ENCODE peak calls at places on chromosomes 16 and 17, in nine cellular contexts. M is A549, U is sigmoid colon, A is breast epithelium, I is ovary, E is lower lobe of right lung, O is ascending aorta, P is endodermal cell, L is AG04450. G is an unnamed sample.
A peak's percentile ranks its signal among the peaks of the same experiment; 100 is the strongest.

GRCh38 chr17:78706271-78706915 is 75.7 kb downstream of the CYTH1 start:
- DNase-seq in M (peak; percentile 73), U (no peak), A (no peak), I (no peak), E (no peak), O (no peak), P (peak; percentile 14), L (no peak), G (no peak)

GRCh38 chr17:17560975-17561374 is 30.5 kb downstream of the PEMT start:
- DNase-seq in M (no peak), U (no peak), A (no peak), I (no peak), E (no peak), O (no peak), P (no peak), L (no peak), G (no peak)

GRCh38 chr17:81656835-81657234 is 493 bp upstream of the PDE6G start:
- DNase-seq in M (no peak), U (no peak), A (no peak), I (no peak), E (no peak), O (no peak), P (no peak), L (no peak), G (no peak)

GRCh38 chr16:69465083-69465721 is 40.8 kb downstream of the CYB5B start:
- DNase-seq in M (no peak), U (no peak), A (no peak), I (no peak), E (no peak), O (no peak), P (no peak), L (no peak), G (no peak)

GRCh38 chr17:44977065-44977464 is 9.0 kb upstream of the C1QL1 start:
- DNase-seq in M (no peak), U (no peak), A (no peak), I (no peak), E (no peak), O (no peak), P (no peak), L (no peak), G (no peak)

GRCh38 chr17:73199751-73200317 is 7.0 kb downstream of the COG1 start:
- DNase-seq in M (no peak), U (no peak), A (no peak), I (no peak), E (no peak), O (no peak), P (no peak), L (no peak), G (no peak)

GRCh38 chr17:58338907-58339774 is 10.5 kb upstream of the TSPOAP1 start:
- DNase-seq in M (no peak), U (peak; percentile 80), A (no peak), I (peak; percentile 28), E (peak; percentile 81), O (peak; percentile 39), P (peak; percentile 94), L (peak; percentile 59), G (peak; percentile 81)

GRCh38 chr16:12340151-12340733 is 363.7 kb downstream of the SNX29 start:
- DNase-seq in M (peak; percentile 31), U (no peak), A (no peak), I (no peak), E (no peak), O (no peak), P (peak; percentile 90), L (no peak), G (no peak)

GRCh38 chr17:49766918-49767530 is 3.1 kb upstream of the FAM117A start:
- DNase-seq in M (no peak), U (no peak), A (no peak), I (no peak), E (no peak), O (no peak), P (no peak), L (no peak), G (no peak)

GRCh38 chr17:70947636-70948565 is 778.6 kb downstream of the KCNJ2 start:
- DNase-seq in M (no peak), U (no peak), A (no peak), I (no peak), E (no peak), O (no peak), P (peak; percentile 50), L (no peak), G (no peak)

GRCh38 chr17:74354123-74354522 is 7.5 kb downstream of the BTBD17 start:
- DNase-seq in M (peak; percentile 77), U (no peak), A (no peak), I (no peak), E (no peak), O (no peak), P (peak; percentile 98), L (no peak), G (no peak)

GRCh38 chr16:70419384-70420327 is 19.2 kb downstream of the ST3GAL2 start:
- DNase-seq in M (no peak), U (no peak), A (no peak), I (no peak), E (no peak), O (no peak), P (no peak), L (no peak), G (no peak)

GRCh38 chr17:57440522-57441269 is 184.4 kb downstream of the MSI2 start:
- DNase-seq in M (peak; percentile 59), U (peak; percentile 78), A (peak; percentile 63), I (peak; percentile 89), E (peak; percentile 47), O (peak; percentile 34), P (peak; percentile 95), L (peak; percentile 46), G (peak; percentile 88)

GRCh38 chr17:10271004-10271620 is 72.7 kb upstream of the GAS7 start:
- DNase-seq in M (no peak), U (no peak), A (no peak), I (no peak), E (no peak), O (no peak), P (no peak), L (no peak), G (no peak)

GRCh38 chr16:1258906-1259759 is 3.3 kb downstream of the TPSD1 start:
- DNase-seq in M (no peak), U (no peak), A (no peak), I (no peak), E (no peak), O (no peak), P (no peak), L (no peak), G (no peak)
- H3K4me3 ChIP-seq in M (peak overlapping the region; percentile 18), U (no peak overlapping the region), A (peak overlapping the region; percentile 26), I (no peak overlapping the region), E (no peak overlapping the region), O (no peak overlapping the region), P (no peak overlapping the region), L (no peak overlapping the region), G (no peak overlapping the region)

GRCh38 chr17:75757086-75757681 is 7.8 kb downstream of the GALK1 start:
- DNase-seq in M (no peak), U (no peak), A (no peak), I (no peak), E (no peak), O (no peak), P (no peak), L (no peak), G (peak; percentile 74)

GRCh38 chr17:75755990-75756389 is 9.0 kb downstream of the GALK1 start:
- DNase-seq in M (no peak), U (no peak), A (no peak), I (no peak), E (no peak), O (no peak), P (no peak), L (no peak), G (no peak)

GRCh38 chr17:75759457-75759856 is 5.5 kb downstream of the GALK1 start:
- DNase-seq in M (no peak), U (no peak), A (no peak), I (no peak), E (peak; percentile 35), O (no peak), P (no peak), L (no peak), G (peak; percentile 54)

GRCh38 chr17:75756451-75757085 is 8.4 kb downstream of the GALK1 start:
- DNase-seq in M (no peak), U (peak; percentile 69), A (no peak), I (no peak), E (no peak), O (no peak), P (no peak), L (no peak), G (peak; percentile 76)

GRCh38 chr17:75758131-75758905 is 6.7 kb downstream of the GALK1 start:
- DNase-seq in M (no peak), U (no peak), A (no peak), I (no peak), E (peak; percentile 42), O (no peak), P (peak; percentile 85), L (no peak), G (peak; percentile 66)
- TF ChIP-seq CTCF in M (peak; percentile 45), U (no peak), A (no peak), I (no peak), E (no peak), O (no peak), P (peak; percentile 68), L (peak; percentile 30), G (no peak)

GRCh38 chr17:67711916-67712315 is 5.8 kb upstream of the NOL11 start:
- DNase-seq in M (no peak), U (no peak), A (no peak), I (no peak), E (no peak), O (no peak), P (no peak), L (no peak), G (no peak)

GRCh38 chr17:67708378-67708777 is 9.4 kb upstream of the NOL11 start:
- DNase-seq in M (no peak), U (no peak), A (no peak), I (no peak), E (no peak), O (no peak), P (no peak), L (no peak), G (no peak)

GRCh38 chr17:67713169-67713568 is 4.6 kb upstream of the NOL11 start:
- DNase-seq in M (no peak), U (no peak), A (no peak), I (no peak), E (no peak), O (no peak), P (no peak), L (no peak), G (no peak)

GRCh38 chr17:67712375-67712774 is 5.4 kb upstream of the NOL11 start:
- DNase-seq in M (no peak), U (no peak), A (no peak), I (no peak), E (no peak), O (no peak), P (no peak), L (no peak), G (no peak)

DNA sequence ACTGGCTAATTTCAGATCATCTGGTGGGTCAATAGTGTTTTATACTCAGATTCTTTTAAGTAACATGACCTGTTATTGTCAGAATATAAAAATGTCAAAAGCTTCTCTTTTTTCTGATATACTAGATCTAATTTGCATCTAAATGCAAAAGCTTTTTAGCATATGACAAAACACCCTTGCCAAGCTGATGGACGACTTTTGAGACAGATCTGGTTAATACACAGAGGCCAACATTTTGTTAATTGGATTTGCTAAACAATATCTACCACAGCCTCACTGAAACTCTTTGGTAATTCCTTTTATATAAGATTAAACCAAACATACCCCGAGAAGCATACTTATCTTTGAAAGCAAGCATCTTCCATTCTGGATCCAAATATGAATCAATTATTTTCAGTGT is 10.3 kb upstream of the NOL11 start:
- DNase-seq in M (no peak), U (no peak), A (no peak), I (no peak), E (no peak), O (no peak), P (no peak), L (no peak), G (no peak)
- H3K4me3 ChIP-seq in M (no peak overlapping the region), U (no peak overlapping the region), A (no peak overlapping the region), I (no peak overlapping the region), E (no peak overlapping the region), O (no peak overlapping the region), P (no peak overlapping the region), L (no peak overlapping the region), G (no peak overlapping the region)

GRCh38 chr17:68035131-68035522 is 408 bp upstream of the KPNA2 start:
- DNase-seq in M (peak; percentile 95), U (peak; percentile 96), A (peak; percentile 89), I (peak; percentile 92), E (peak; percentile 97), O (peak; percentile 60), P (peak; percentile 98), L (no peak), G (peak; percentile 98)
- TF ChIP-seq CTCF in M (no peak), U (no peak), A (no peak), I (no peak), E (no peak), O (no peak), P (no peak), L (no peak), G (no peak)

G was measured in kidney.